ENCODE peak calls at places on chromosomes 5 and 9, in seven cellular contexts. J, B, C, A, Z, T and X are unnamed samples.

GRCh38 chr5:37626266-37626665 is 213.6 kb downstream of the GDNF start:
- DNase-seq in Z (no peak), B (no peak), C (no peak), J (no peak), A (no peak), T (no peak), X (no peak)

GRCh38 chr9:129557192-129558036 is 63.5 kb downstream of the C9orf50 start:
- DNase-seq in J (peak; percentile 41), A (no peak), C (no peak), B (no peak), Z (peak; percentile 89), T (peak; percentile 74), X (peak; percentile 81)

GRCh38 chr9:79581794-79582193 is 10.0 kb downstream of the TLE4 start:
- DNase-seq in Z (peak; percentile 87), B (peak; percentile 90), C (no peak), J (peak; percentile 81), T (no peak), A (no peak), X (no peak)

GRCh38 chr9:105026451-105026850 is 98.5 kb upstream of the ABCA1 start:
- DNase-seq in J (peak; percentile 6), C (no peak), T (no peak), B (peak; percentile 40), A (peak; percentile 91), Z (peak; percentile 58), X (no peak)

GRCh38 chr5:91486638-91487037 is 103.5 kb upstream of the ARRDC3 start:
- DNase-seq in B (peak; percentile 4), T (no peak), A (no peak), Z (peak; percentile 49), J (peak; percentile 14), C (peak; percentile 46), X (no peak)

GRCh38 chr5:132239776-132240175 is 12.1 kb upstream of the P4HA2 start:
- DNase-seq in A (no peak), T (no peak), Z (no peak), J (no peak), B (no peak), C (no peak), X (no peak)

GRCh38 chr5:142543951-142544753 is 141.7 kb downstream of the FGF1 start:
- DNase-seq in Z (peak; percentile 22), C (no peak), A (no peak), J (no peak), B (peak; percentile 67), T (no peak), X (no peak)

GRCh38 chr5:36150676-36151433 is 832 bp downstream of the LMBRD2 start:
- DNase-seq in A (peak; percentile 76), T (peak; percentile 68), Z (peak; percentile 46), C (peak; percentile 28), J (peak; percentile 48), B (peak; percentile 45), X (peak; percentile 35)

GRCh38 chr5:15585826-15586591 is 86.0 kb downstream of the FBXL7 start:
- DNase-seq in C (no peak), B (peak; percentile 90), A (no peak), Z (no peak), T (no peak), J (peak; percentile 9), X (no peak)

GRCh38 chr9:126665696-126666035 is 51.9 kb downstream of the LMX1B start:
- DNase-seq in Z (no peak), B (no peak), J (no peak), A (no peak), T (no peak), C (no peak), X (no peak)

GRCh38 chr9:109887079-109887478 is 107.1 kb downstream of the PALM2AKAP2 start:
- DNase-seq in J (peak; percentile 73), T (no peak), A (no peak), B (peak; percentile 82), C (peak; percentile 38), Z (peak; percentile 49), X (peak; percentile 49)

GRCh38 chr9:124008307-124008854 is 3.2 kb upstream of the LHX2 start:
- DNase-seq in B (no peak), J (no peak), Z (peak; percentile 11), A (no peak), C (peak; percentile 86), T (no peak), X (no peak)

GRCh38 chr9:23938908-23939307 is 112.9 kb upstream of the ELAVL2 start:
- DNase-seq in A (no peak), C (no peak), Z (no peak), T (no peak), J (no peak), B (no peak), X (no peak)

GRCh38 chr9:27165067-27165466 is 56.0 kb downstream of the TEK start:
- DNase-seq in J (no peak), T (no peak), Z (no peak), B (no peak), C (no peak), A (no peak), X (no peak)

GRCh38 chr9:125732562-125732961 is 14.6 kb upstream of the PBX3 start:
- DNase-seq in A (peak; percentile 2), Z (peak; percentile 27), J (no peak), C (no peak), B (no peak), T (peak; percentile 29), X (peak; percentile 62)

GRCh38 chr5:110996742-110997141 is 74.8 kb upstream of the TSLP start:
- DNase-seq in Z (no peak), J (no peak), B (no peak), A (no peak), T (no peak), C (no peak), X (no peak)

GRCh38 chr5:178432421-178433272 is 157.5 kb downstream of the COL23A1 start:
- DNase-seq in B (no peak), C (no peak), J (no peak), T (no peak), Z (no peak), A (no peak), X (peak; percentile 41)

GRCh38 chr9:135957431-135957830 is 3.7 kb downstream of the UBAC1 start:
- DNase-seq in Z (no peak), A (no peak), B (no peak), J (no peak), T (no peak), C (no peak), X (no peak)

GRCh38 chr5:75656311-75657003 is 45.2 kb downstream of the ANKDD1B start:
- DNase-seq in B (peak; percentile 57), J (peak; percentile 51), Z (peak; percentile 65), T (no peak), C (peak; percentile 48), A (peak; percentile 49), X (peak; percentile 33)

GRCh38 chr9:105405514-105406131 is 42.2 kb upstream of the FSD1L start:
- DNase-seq in T (no peak), A (no peak), Z (no peak), C (no peak), B (peak; percentile 67), J (peak; percentile 16), X (no peak)

GRCh38 chr5:139458580-139459407 is 3.7 kb downstream of the ECSCR start:
- DNase-seq in T (no peak), A (no peak), B (peak; percentile 82), J (no peak), Z (peak; percentile 87), C (no peak), X (peak; percentile 20)

GRCh38 chr5:55597014-55597981 is 62.5 kb upstream of the PLPP1 start:
- DNase-seq in A (peak; percentile 35), B (peak; percentile 85), Z (peak; percentile 56), J (peak; percentile 81), T (no peak), C (peak; percentile 61), X (peak; percentile 14)

GRCh38 chr9:33081128-33081851 is 4.8 kb upstream of the SMU1 start:
- DNase-seq in C (peak; percentile 93), A (peak; percentile 95), J (peak; percentile 79), Z (peak; percentile 79), B (peak; percentile 84), T (peak; percentile 74), X (peak; percentile 56)

GRCh38 chr9:33263936-33264472 is 504 bp downstream of the BAG1 start:
- DNase-seq in Z (no peak), C (peak; percentile 33), T (no peak), B (peak; percentile 4), A (peak; percentile 29), J (peak; percentile 10), X (peak; percentile 46)

GRCh38 chr5:56516936-56517521 is 283.9 kb upstream of the ANKRD55 start:
- DNase-seq in A (no peak), J (no peak), T (no peak), Z (no peak), C (no peak), B (no peak), X (peak; percentile 56)

GRCh38 chr5:145681686-145682085 is 153.5 kb downstream of the PRELID2 start:
- DNase-seq in T (peak; percentile 80), J (peak; percentile 69), A (peak; percentile 88), B (peak; percentile 70), Z (peak; percentile 82), C (peak; percentile 80), X (peak; percentile 51)

GRCh38 chr9:90642570-90643539 is at the start of gene DIRAS2:
- DNase-seq in J (peak; percentile 22), A (peak; percentile 59), Z (peak; percentile 64), T (peak; percentile 45), B (peak; percentile 44), C (peak; percentile 62), X (peak; percentile 96)

GRCh38 chr9:93507780-93508179 is 54.4 kb upstream of the FAM120AOS start:
- DNase-seq in Z (no peak), J (no peak), B (no peak), A (no peak), C (no peak), T (no peak), X (no peak)

GRCh38 chr9:7236186-7236585 is 478.4 kb downstream of the KDM4C start:
- DNase-seq in B (no peak), Z (no peak), A (no peak), J (no peak), C (no peak), T (no peak), X (no peak)

GRCh38 chr5:155406815-155407214 is 393.3 kb downstream of the KIF4B start:
- DNase-seq in C (no peak), J (no peak), T (no peak), Z (no peak), B (no peak), A (no peak), X (no peak)

GRCh38 chr9:121277518-121278275 is 9.7 kb downstream of the GSN start:
- DNase-seq in B (peak; percentile 77), J (peak; percentile 52), A (no peak), Z (no peak), T (no peak), C (no peak), X (no peak)